ENCODE peak calls at places on chromosomes 11 and 22, in four cellular contexts. N is body of pancreas, B is fibroblast of the aortic adventitia, V is PC-9. X is an unnamed sample.

GRCh38 chr11:67437082-67437821 is at the start of gene PTPRCAP:
- DNase-seq in V (no peak), N (no peak), B (no peak), X (no peak)

GRCh38 chr11:69909561-69910518 is 90.6 kb upstream of the FGF3 start:
- DNase-seq in B (no peak), V (no peak), N (no peak), X (no peak)

GRCh38 chr11:9565822-9566560 is 7.5 kb upstream of the WEE1 start:
- DNase-seq in V (peak), N (peak), B (peak), X (peak)

GRCh38 chr11:74010306-74010981 is 1.6 kb upstream of the UCP3 start:
- DNase-seq in V (no peak), B (no peak), N (no peak), X (no peak)

GRCh38 chr22:48188211-48188845 is 1425.9 kb downstream of the TBC1D22A start:
- DNase-seq in B (no peak), N (no peak), V (no peak), X (no peak)

GRCh38 chr11:76159303-76159937 is 46.9 kb downstream of the WNT11 start:
- DNase-seq in V (no peak), B (no peak), N (no peak), X (no peak)

GRCh38 chr11:2357246-2357645 is 19.9 kb upstream of the CD81 start:
- DNase-seq in N (no peak), B (no peak), V (no peak), X (no peak)

GRCh38 chr22:26800858-26801257 is 143.5 kb downstream of the MIAT start:
- DNase-seq in B (no peak), V (no peak), N (no peak), X (peak)

GRCh38 chr11:67053896-67054850 is 2.5 kb upstream of the RHOD start:
- DNase-seq in N (peak), B (peak), V (peak), X (peak)

GRCh38 chr11:8985462-8985861 is 18.3 kb downstream of the NRIP3 start:
- DNase-seq in V (no peak), N (no peak), B (no peak), X (no peak)

GRCh38 chr11:62025429-62026105 is 58.1 kb upstream of the FTH1 start:
- DNase-seq in N (peak), B (peak), V (peak), X (peak)

GRCh38 chr11:134592391-134592990 is 180.4 kb upstream of the B3GAT1 start:
- DNase-seq in V (no peak), B (no peak), N (no peak), X (peak)

DNA sequence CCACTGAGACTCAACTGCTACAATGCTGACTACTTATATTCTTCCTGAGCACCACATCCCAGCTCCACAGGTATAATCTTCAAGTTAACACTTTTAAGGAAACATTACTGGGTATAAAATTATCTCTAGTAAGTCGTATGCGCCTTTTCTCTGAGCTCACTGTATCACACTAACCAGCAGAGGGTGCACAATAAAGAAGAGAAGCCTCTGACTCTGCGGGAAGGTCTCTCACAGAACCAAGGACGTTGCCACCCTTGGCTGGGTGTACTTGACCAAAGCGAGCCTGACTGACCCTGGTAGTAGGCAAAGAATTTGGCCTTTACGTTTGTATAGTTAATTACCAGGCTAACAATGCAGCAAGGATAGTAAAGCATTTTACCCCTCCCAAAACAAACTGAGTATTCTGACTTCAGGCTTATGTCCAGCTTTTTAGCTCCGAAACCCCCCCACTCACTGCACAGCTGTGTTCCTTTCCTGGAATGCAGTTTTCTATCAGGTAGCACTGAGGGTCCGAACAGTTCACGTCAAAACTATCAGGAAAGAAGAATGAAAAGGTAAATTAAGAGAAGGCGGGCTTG is at the start of gene BTBD18:
- DNase-seq in N (peak), B (peak), V (peak), X (peak)
- TF ChIP-seq CTCF in N (peak), B (peak), V (peak), X (peak)

GRCh38 chr11:110497204-110497987 is 67.6 kb downstream of the FDX1 start:
- DNase-seq in N (no peak), B (peak), V (no peak), X (no peak)
- H3K4me3 ChIP-seq in N (no peak), B (no peak), V (no peak), X (no peak)

DNA sequence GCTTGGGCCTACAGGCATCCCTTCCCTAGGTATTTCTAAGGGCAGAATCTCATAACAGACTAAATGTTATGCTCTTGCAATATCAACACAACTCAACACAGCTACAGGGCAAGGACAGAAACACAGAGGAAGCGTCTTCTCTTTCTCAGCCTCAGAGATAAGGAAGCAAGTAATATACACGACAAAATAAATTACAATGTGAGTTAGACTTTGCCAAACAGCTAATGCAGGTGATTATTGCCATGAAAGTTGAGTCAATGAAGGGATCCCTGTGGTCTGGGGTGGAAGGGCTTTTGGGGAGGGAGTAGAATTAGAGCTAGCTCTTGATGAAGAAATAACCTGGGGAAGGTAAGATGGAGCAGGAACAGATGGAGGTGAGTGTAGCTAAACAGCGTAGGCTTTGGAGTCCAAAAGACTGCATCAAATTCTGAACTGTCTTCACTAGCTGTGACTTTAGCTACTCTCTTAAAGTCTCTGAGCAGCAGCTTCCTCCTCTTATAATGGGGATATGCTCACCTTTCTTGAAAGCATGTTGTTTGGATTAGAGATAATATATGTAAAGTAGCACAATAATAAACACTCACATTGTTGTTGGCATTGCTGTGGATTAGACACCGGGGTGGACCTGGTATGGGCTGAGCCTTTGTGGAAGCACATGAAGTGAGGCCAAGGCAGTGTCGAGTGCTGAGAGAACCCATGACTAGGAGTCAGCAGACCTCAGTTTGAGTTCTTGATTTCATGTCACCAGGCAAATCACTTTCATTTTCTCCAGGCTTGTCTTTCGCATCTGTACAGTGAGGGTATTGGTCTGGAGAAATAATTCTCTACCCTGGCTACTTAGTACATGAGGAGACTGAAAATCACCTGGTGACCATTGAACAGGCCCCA is 41.0 kb upstream of the AQP11 start:
- DNase-seq in V (no peak), N (no peak), B (no peak), X (no peak)
- TF ChIP-seq CTCF in V (peak), N (no peak), B (no peak), X (no peak)

GRCh38 chr11:40393511-40393910 is 1065.9 kb downstream of the LRRC4C start:
- DNase-seq in V (no peak), N (no peak), B (no peak), X (no peak)

GRCh38 chr11:40397141-40397540 is 1062.3 kb downstream of the LRRC4C start:
- DNase-seq in B (no peak), N (no peak), V (no peak), X (no peak)

GRCh38 chr11:40387240-40387980 is 1072.0 kb downstream of the LRRC4C start:
- DNase-seq in N (no peak), V (no peak), B (no peak), X (no peak)

GRCh38 chr11:40388097-40388818 is 1071.2 kb downstream of the LRRC4C start:
- DNase-seq in V (no peak), B (peak), N (no peak), X (peak)

GRCh38 chr11:40391679-40392078 is 1067.8 kb downstream of the LRRC4C start:
- DNase-seq in B (no peak), V (no peak), N (no peak), X (no peak)
- H3K4me3 ChIP-seq in B (no peak), V (no peak), N (no peak), X (no peak)

GRCh38 chr11:30131535-30131934 is 99.3 kb upstream of the FSHB start:
- DNase-seq in V (no peak), B (no peak), N (no peak), X (no peak)
- TF ChIP-seq CTCF in V (no peak), B (no peak), N (peak), X (no peak)

GRCh38 chr11:29017941-29018340 is 909.8 kb downstream of the METTL15 start:
- DNase-seq in N (no peak), B (no peak), V (no peak), X (no peak)

GRCh38 chr11:29024386-29024785 is 916.2 kb downstream of the METTL15 start:
- DNase-seq in V (no peak), B (no peak), N (no peak), X (peak)

GRCh38 chr11:29022676-29023075 is 914.5 kb downstream of the METTL15 start:
- DNase-seq in N (no peak), B (peak), V (no peak), X (no peak)

GRCh38 chr11:29018631-29019030 is 910.4 kb downstream of the METTL15 start:
- DNase-seq in N (no peak), V (peak), B (peak), X (peak)

DNA sequence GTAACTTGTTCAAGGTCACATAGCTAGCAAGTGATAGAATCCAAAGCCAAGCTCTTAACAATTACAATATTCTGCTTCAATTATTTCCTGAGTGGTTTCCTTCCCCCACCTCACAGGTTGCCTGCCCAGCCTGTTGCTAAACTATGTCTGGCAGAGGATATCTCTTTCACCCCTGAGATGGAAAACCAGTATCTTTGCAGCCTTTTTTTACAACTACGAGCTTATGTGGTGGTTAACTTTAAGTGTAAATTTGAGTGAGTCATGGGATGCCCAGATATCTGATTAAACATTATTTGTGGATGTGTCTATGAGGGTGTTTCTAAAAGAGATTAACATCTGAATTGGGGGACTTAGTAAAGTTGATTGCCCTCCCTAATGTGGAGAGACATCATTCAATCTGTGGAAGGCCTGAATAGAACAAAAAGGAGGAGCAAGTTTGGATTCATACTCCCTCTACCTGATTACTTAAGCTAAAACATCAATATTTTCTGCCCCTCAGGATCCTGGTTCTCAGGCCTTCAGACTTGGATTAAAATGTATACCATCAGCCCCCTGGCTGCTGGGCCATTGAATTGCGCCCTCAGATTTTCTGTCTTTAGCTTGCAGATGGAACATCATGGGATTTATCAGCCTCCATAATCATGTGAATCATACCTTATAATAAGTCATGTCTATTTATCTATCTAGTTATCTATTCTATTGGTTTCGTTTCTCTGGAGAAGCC is 911.9 kb downstream of the METTL15 start:
- DNase-seq in B (peak), V (no peak), N (no peak), X (peak)
- H3K4me3 ChIP-seq in B (no peak), V (no peak), N (no peak), X (no peak)

GRCh38 chr11:118311518-118311917 is 7.0 kb downstream of the CD3E start:
- DNase-seq in V (no peak), B (no peak), N (no peak), X (no peak)
- TF ChIP-seq CTCF in V (no peak), B (no peak), N (no peak), X (no peak)

DNA sequence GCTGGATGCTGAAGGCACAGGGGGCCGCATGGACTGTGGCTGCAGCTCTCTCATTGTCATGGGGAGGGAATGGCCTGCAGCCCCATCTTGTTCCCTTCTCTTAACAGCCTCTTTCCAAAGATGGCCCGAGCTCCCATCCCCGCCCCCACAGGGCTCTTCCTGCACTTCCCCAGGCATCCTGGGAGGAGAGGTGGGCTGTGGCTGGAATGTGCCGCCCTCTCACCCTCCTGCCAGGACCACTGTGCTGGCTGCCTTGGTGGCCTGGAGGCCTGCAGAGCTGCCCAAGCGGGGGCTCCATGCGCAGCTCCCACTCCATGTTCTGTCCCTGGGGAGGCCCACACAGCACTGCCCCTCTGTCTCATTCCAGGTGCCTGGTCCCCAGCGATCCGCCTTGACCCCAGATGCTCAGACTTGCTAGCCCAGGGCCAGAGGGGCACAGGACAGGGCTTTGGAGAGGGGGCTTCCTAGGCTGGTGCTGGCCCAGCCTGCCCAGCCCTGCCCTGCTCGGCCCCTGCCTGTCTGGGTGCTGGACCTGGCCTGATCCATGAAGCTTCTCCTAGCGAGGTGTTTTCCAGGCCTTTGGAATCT is 56.6 kb downstream of the RTN4R start:
- DNase-seq in V (no peak), N (no peak), B (no peak), X (no peak)
- H3K4me3 ChIP-seq in V (no peak), N (no peak), B (no peak), X (peak)

DNA sequence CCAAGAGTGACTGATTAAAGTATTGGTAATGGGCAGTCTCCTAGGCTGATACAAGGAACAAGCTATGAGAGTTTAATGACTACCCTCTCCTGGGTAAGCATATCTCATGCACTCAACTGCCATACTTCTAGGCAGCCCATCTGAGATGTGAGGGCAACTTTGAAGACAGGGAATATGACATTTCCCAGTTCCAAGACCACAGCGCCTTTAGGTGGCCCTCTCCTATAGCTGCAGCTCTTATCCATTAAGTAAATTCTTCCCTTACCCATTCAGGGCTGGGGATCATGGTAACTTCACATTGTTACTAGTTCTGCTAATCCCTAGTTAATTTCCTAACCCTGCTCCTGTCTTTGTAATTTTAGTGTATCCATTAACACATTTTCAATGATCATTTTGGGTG is 157.3 kb upstream of the CTSC start:
- DNase-seq in B (no peak), N (no peak), V (no peak), X (no peak)
- TF ChIP-seq CTCF in B (no peak), N (no peak), V (peak), X (no peak)

X was measured in fibroblast of mammary gland.